ENCODE peak calls at places on chromosomes 5 and 9, in six cellular contexts. H is esophagus squamous epithelium; W is activated T-helper 1 cell treated with anti-CD3 and anti-CD28 coated beads, Interleukin-12 subunit alpha, Interleukin-12 subunit beta, Interleukin-2, Interleukin-4 antibody, amounts not matched to agents 30 ng/mL and 10 ng/mL and 1 ng/mL, durations not matched to agents 14 hours and 24 hours and 36 hours; B is naive thymus-derived CD8-positive, alpha-beta T cell; K is PC-9; N is PC-3. S is an unnamed sample.

GRCh38 chr9:134662143-134662876 is 20.7 kb downstream of the COL5A1 start:
- DNase-seq in H (no peak), W (no peak), B (no peak), K (peak; percentile 84), N (peak; percentile 60), S (no peak)

GRCh38 chr5:6448622-6449464 is at the start of gene UBE2QL1:
- DNase-seq in K (no peak), B (no peak), W (no peak), N (peak; percentile 66), H (no peak), S (no peak)

GRCh38 chr9:97293207-97293721 is 14.2 kb upstream of the CCDC180 start:
- DNase-seq in K (peak; percentile 37), B (no peak), N (peak; percentile 49), W (no peak), H (no peak), S (no peak)

GRCh38 chr5:121691478-121691877 is 160.2 kb upstream of the FTMT start:
- DNase-seq in B (no peak), W (no peak), H (no peak), N (no peak), K (no peak), S (no peak)

GRCh38 chr9:82939451-82939850 is 123.5 kb downstream of the RASEF start:
- DNase-seq in K (peak; percentile 48), N (peak; percentile 89), W (no peak), B (no peak), H (no peak), S (no peak)

GRCh38 chr9:130741831-130742449 is 48.4 kb downstream of the EXOSC2 start:
- DNase-seq in B (no peak), N (peak; percentile 62), K (no peak), W (no peak), H (no peak), S (peak; percentile 16)

GRCh38 chr9:2356391-2356790 is 265.2 kb upstream of the VLDLR start:
- DNase-seq in W (no peak), N (peak; percentile 28), H (no peak), B (no peak), K (no peak), S (no peak)

GRCh38 chr5:147321569-147321968 is 86.7 kb downstream of the STK32A start:
- DNase-seq in W (no peak), N (no peak), B (no peak), H (no peak), K (no peak), S (no peak)

GRCh38 chr9:91040371-91041215 is 239.0 kb downstream of the SYK start:
- DNase-seq in W (no peak), B (no peak), N (no peak), H (no peak), K (no peak), S (no peak)

GRCh38 chr5:153565822-153566221 is 75.4 kb downstream of the GRIA1 start:
- DNase-seq in W (no peak), N (peak; percentile 60), B (no peak), K (no peak), H (no peak), S (no peak)

GRCh38 chr9:70466976-70467551 is 52.6 kb upstream of the KLF9 start:
- DNase-seq in B (no peak), W (no peak), N (peak; percentile 15), H (no peak), K (no peak), S (no peak)

GRCh38 chr9:127935765-127936221 is 1.9 kb downstream of the DPM2 start:
- DNase-seq in H (no peak), B (no peak), K (no peak), N (no peak), W (no peak), S (no peak)

GRCh38 chr9:120603010-120603409 is 23.0 kb upstream of the CDK5RAP2 start:
- DNase-seq in H (no peak), W (no peak), N (no peak), B (no peak), K (no peak), S (no peak)

GRCh38 chr5:14138608-14139540 is 4.3 kb upstream of the TRIO start:
- DNase-seq in N (no peak), H (no peak), W (no peak), B (no peak), K (no peak), S (no peak)

GRCh38 chr5:119360905-119361605 is 5.2 kb downstream of the TNFAIP8 start:
- DNase-seq in K (no peak), H (no peak), B (no peak), N (peak; percentile 77), W (no peak), S (no peak)

GRCh38 chr9:5800969-5801738 is 31.8 kb downstream of the ERMP1 start:
- DNase-seq in W (no peak), H (no peak), B (no peak), K (no peak), N (no peak), S (no peak)

GRCh38 chr5:132459983-132460834 is 30.4 kb downstream of the IRF1 start:
- DNase-seq in W (no peak), K (no peak), N (no peak), H (no peak), B (no peak), S (peak; percentile 49)

GRCh38 chr5:81125959-81126358 is 107.2 kb upstream of the CKMT2 start:
- DNase-seq in H (no peak), N (no peak), W (no peak), K (no peak), B (no peak), S (no peak)

GRCh38 chr9:97889941-97890557 is 32.3 kb downstream of the TRMO start:
- DNase-seq in N (peak; percentile 41), K (peak; percentile 33), B (peak; percentile 49), W (peak; percentile 51), H (no peak), S (peak; percentile 82)

GRCh38 chr5:13831236-13831810 is 113.2 kb downstream of the DNAH5 start:
- DNase-seq in N (peak; percentile 72), B (no peak), K (no peak), W (no peak), H (no peak), S (no peak)

GRCh38 chr5:169595172-169595820 is 11.7 kb downstream of the SPDL1 start:
- DNase-seq in H (no peak), W (no peak), K (no peak), N (no peak), B (no peak), S (no peak)

GRCh38 chr5:6594066-6594465 is 38.8 kb downstream of the NSUN2 start:
- DNase-seq in W (no peak), N (no peak), B (no peak), K (no peak), H (no peak), S (no peak)

GRCh38 chr9:131656356-131657030 is 83.4 kb downstream of the RAPGEF1 start:
- DNase-seq in H (peak; percentile 62), K (no peak), N (no peak), W (peak; percentile 58), B (peak; percentile 72), S (peak; percentile 92)

GRCh38 chr5:32276173-32276853 is 36.4 kb downstream of the MTMR12 start:
- DNase-seq in B (no peak), K (no peak), H (no peak), W (no peak), N (no peak), S (peak; percentile 84)

GRCh38 chr9:117415584-117415937 is 704 bp upstream of the ASTN2 start:
- DNase-seq in B (no peak), W (no peak), N (no peak), K (no peak), H (no peak), S (no peak)

GRCh38 chr9:69444021-69444420 is 119.0 kb downstream of the ENTREP1 start:
- DNase-seq in N (no peak), B (no peak), K (no peak), W (no peak), H (no peak), S (no peak)